ENCODE peak calls at places on chromosome 5, in four cellular contexts. E is GM12878, F is MCF 10A, T is fibroblast of lung. W is an unnamed sample.

GRCh38 chr5:95471922-95472321 is 80.8 kb downstream of the FAM81B start:
- DNase-seq in E (no peak), F (peak; percentile 1), T (peak; percentile 3), W (no peak)

GRCh38 chr5:360277-361027 is 38.9 kb downstream of the AHRR start:
- DNase-seq in E (no peak), F (no peak), T (no peak), W (no peak)

GRCh38 chr5:103272377-103272776 is 13.8 kb downstream of the MACIR start:
- DNase-seq in F (no peak), T (no peak), E (no peak), W (no peak)

GRCh38 chr5:58185397-58186195 is 274.3 kb downstream of the PLK2 start:
- DNase-seq in T (no peak), F (peak; percentile 37), E (no peak), W (no peak)

GRCh38 chr5:172887735-172888134 is 53.7 kb downstream of the ERGIC1 start:
- DNase-seq in T (peak; percentile 82), F (no peak), E (no peak), W (no peak)

GRCh38 chr5:119218830-119219782 is 136.7 kb upstream of the TNFAIP8 start:
- DNase-seq in F (no peak), E (no peak), T (peak; percentile 15), W (no peak)

GRCh38 chr5:63961598-63962161 is 565 bp downstream of the HTR1A start:
- DNase-seq in F (no peak), E (no peak), T (no peak), W (no peak)

GRCh38 chr5:175836741-175837729 is 34.3 kb upstream of the CPLX2 start:
- DNase-seq in F (no peak), E (no peak), T (no peak), W (no peak)

GRCh38 chr5:107157811-107158210 is 512.9 kb downstream of the EFNA5 start:
- DNase-seq in T (no peak), E (no peak), F (no peak), W (no peak)

GRCh38 chr5:1897816-1898450 is 15.2 kb upstream of the IRX4 start:
- DNase-seq in F (no peak), T (no peak), E (no peak), W (no peak)

GRCh38 chr5:79759436-79759835 is 69.8 kb downstream of the CMYA5 start:
- DNase-seq in T (peak; percentile 64), F (peak; percentile 34), E (no peak), W (no peak)

GRCh38 chr5:173602423-173602822 is 14.0 kb downstream of the BOD1 start:
- DNase-seq in F (peak; percentile 55), T (peak; percentile 81), E (no peak), W (no peak)

GRCh38 chr5:75668988-75669760 is 48.1 kb downstream of the POC5 start:
- DNase-seq in E (peak; percentile 78), T (no peak), F (peak; percentile 51), W (no peak)

GRCh38 chr5:36739751-36740221 is 133.4 kb downstream of the SLC1A3 start:
- DNase-seq in E (no peak), F (peak; percentile 77), T (peak; percentile 77), W (peak; percentile 61)

GRCh38 chr5:177447066-177447610 is 524 bp downstream of the PRR7 start:
- DNase-seq in F (peak; percentile 71), T (peak; percentile 36), E (no peak), W (peak; percentile 70)

GRCh38 chr5:160289721-160290120 is 22.6 kb downstream of the CCNJL start:
- DNase-seq in T (no peak), F (peak; percentile 88), E (no peak), W (no peak)

GRCh38 chr5:109614316-109614715 is 75.4 kb upstream of the MAN2A1 start:
- DNase-seq in E (no peak), F (peak; percentile 6), T (no peak), W (no peak)

GRCh38 chr5:10272053-10272869 is 22.2 kb downstream of the CCT5 start:
- DNase-seq in E (no peak), T (no peak), F (no peak), W (no peak)

GRCh38 chr5:124065508-124065907 is 553.5 kb downstream of the CSNK1G3 start:
- DNase-seq in E (no peak), F (no peak), T (no peak), W (no peak)

GRCh38 chr5:124742983-124743533 is 3.4 kb downstream of the ZNF608 start:
- DNase-seq in E (no peak), T (peak; percentile 82), F (peak; percentile 96), W (no peak)

GRCh38 chr5:81530919-81531318 is 137.0 kb upstream of the ACOT12 start:
- DNase-seq in E (no peak), F (no peak), T (no peak), W (no peak)

GRCh38 chr5:86320266-86320665 is 297.5 kb upstream of the COX7C start:
- DNase-seq in T (no peak), E (no peak), F (no peak), W (no peak)

GRCh38 chr5:44660251-44660650 is 148.5 kb upstream of the MRPS30 start:
- DNase-seq in T (no peak), F (peak; percentile 26), E (no peak), W (no peak)

GRCh38 chr5:96256795-96257470 is 176.1 kb downstream of the PCSK1 start:
- DNase-seq in E (no peak), F (peak; percentile 76), T (peak; percentile 81), W (no peak)

GRCh38 chr5:172678902-172679301 is 37.8 kb downstream of the NEURL1B start:
- DNase-seq in E (no peak), F (no peak), T (no peak), W (no peak)

GRCh38 chr5:168315991-168316578 is 24.6 kb downstream of the WWC1 start:
- DNase-seq in T (no peak), E (no peak), F (no peak), W (no peak)

GRCh38 chr5:33969572-33970452 is 14.7 kb downstream of the SLC45A2 start:
- DNase-seq in E (peak; percentile 27), T (peak; percentile 79), F (peak; percentile 35), W (peak; percentile 6)

GRCh38 chr5:175288048-175288621 is 155.8 kb downstream of the DRD1 start:
- DNase-seq in F (peak; percentile 62), T (no peak), E (no peak), W (no peak)

GRCh38 chr5:175658299-175659145 is 651 bp downstream of the HRH2 start:
- DNase-seq in E (no peak), F (no peak), T (no peak), W (peak; percentile 12)

GRCh38 chr5:24681106-24681505 is 36.3 kb upstream of the CDH10 start:
- DNase-seq in F (no peak), E (no peak), T (no peak), W (no peak)

GRCh38 chr5:18534119-18534518 is 899.9 kb downstream of the TAF11L14 start:
- DNase-seq in T (no peak), F (no peak), E (no peak), W (no peak)

GRCh38 chr5:18533137-18533536 is 898.9 kb downstream of the TAF11L14 start:
- DNase-seq in F (no peak), T (no peak), E (no peak), W (no peak)
- TF ChIP-seq CTCF in F (no peak), T (no peak), E (no peak), W (no peak)

DNA sequence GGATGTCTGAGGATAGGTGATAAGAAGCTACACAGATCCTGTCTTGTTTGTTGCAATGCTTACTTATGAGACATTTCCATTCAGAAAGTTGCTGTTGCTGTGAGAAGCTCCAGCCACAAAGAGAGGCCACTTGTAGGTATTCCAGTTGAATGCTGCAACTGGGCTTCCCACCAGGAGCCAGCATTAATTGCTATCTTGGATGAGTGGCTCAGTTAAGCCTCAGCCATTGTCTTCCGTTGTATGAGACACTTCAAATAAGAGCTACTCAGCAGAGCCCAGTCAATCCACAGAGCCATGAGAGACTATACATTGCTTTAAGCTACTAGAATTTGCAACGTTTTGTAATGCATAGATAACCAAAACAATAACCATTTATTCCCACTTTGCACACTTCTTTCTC is 104.3 kb upstream of the ARRDC3 start:
- DNase-seq in T (no peak), F (no peak), E (no peak), W (no peak)
- TF ChIP-seq CTCF in T (no peak), F (no peak), E (no peak), W (no peak)

DNA sequence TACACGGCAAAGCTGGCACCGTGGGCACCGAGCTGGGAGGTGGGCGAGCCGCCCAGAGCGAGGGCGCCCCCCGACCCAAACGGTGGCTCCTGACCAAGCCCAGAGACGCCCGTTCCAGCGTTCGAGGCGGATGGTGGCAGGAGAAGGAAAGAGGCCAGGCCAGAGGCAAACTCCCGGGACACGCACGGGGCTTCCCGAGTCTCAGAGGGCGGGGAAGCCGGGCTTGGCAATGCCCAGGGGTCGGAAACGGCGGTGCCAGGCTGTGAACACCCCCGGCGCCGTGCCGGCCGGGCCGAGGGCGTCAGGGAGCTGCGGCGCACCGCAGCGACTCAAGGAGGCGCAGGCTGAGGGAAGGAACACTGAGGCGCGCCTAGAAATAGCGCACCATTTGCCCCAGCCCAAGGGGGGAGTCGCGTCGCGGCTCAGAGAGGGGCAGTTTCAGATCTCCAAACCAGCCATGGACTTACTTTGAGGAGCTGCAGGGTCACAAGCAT is 397 bp downstream of the SPRY4 start:
- DNase-seq in T (no peak), F (no peak), E (no peak), W (no peak)
- TF ChIP-seq CTCF in T (peak; percentile 19), F (peak; percentile 48), E (peak; percentile 3), W (peak; percentile 56)

GRCh38 chr5:5419291-5420210 is 2.9 kb upstream of the ICE1 start:
- DNase-seq in F (peak; percentile 68), T (peak; percentile 76), E (no peak), W (no peak)
- TF ChIP-seq CTCF in F (peak; percentile 75), T (peak; percentile 73), E (peak; percentile 70), W (peak; percentile 87)

GRCh38 chr5:138129347-138129746 is 9.9 kb downstream of the NME5 start:
- DNase-seq in F (no peak), E (no peak), T (no peak), W (no peak)

GRCh38 chr5:138132543-138132942 is 6.7 kb downstream of the NME5 start:
- DNase-seq in T (no peak), F (no peak), E (no peak), W (no peak)

DNA sequence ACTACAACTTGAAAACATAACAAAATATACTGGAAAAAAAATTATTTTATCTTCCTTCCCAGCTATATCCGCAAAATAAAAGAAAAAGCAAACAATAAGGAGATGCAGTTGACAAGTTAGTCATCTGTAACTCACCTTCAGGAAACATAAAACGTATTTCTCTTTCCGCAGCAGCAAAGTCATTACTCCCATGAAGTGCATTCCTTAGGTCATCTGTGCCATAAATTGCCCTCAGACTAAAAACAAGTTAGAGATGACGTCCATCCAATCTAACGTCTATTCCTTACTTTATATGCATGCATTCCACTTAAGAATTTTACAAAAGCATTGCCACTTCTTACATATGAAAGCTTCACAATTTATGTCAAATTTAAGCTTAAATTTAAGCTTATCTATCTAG is 10.9 kb downstream of the NME5 start:
- DNase-seq in T (no peak), E (no peak), F (no peak), W (no peak)
- TF ChIP-seq CTCF in T (no peak), E (no peak), F (no peak), W (no peak)

GRCh38 chr5:121273818-121274433 is 577.8 kb upstream of the FTMT start:
- DNase-seq in T (peak; percentile 91), E (no peak), F (peak; percentile 93), W (no peak)
- TF ChIP-seq CTCF in T (no peak), E (no peak), F (no peak), W (no peak)

GRCh38 chr5:139681112-139681458 is 32.9 kb downstream of the CXXC5 start:
- DNase-seq in F (no peak), E (no peak), T (no peak), W (no peak)
- TF ChIP-seq CTCF in F (no peak), E (no peak), T (no peak), W (no peak)

W was measured in neural crest cell.